ENCODE peak calls at places on chromosomes 5 and 9, in four cellular contexts. H is fibroblast of lung, Y is amygdala, M is ureter. Q is an unnamed sample.

GRCh38 chr9:125332527-125332926 is 70.9 kb downstream of the GAPVD1 start:
- DNase-seq in H (no peak), Y (no peak), M (no peak), Q (no peak)

GRCh38 chr5:135821061-135821781 is 13.2 kb upstream of the SLC25A48 start:
- DNase-seq in H (peak), Y (no peak), M (peak), Q (no peak)

GRCh38 chr5:144254552-144254951 is 83.9 kb downstream of the KCTD16 start:
- DNase-seq in H (no peak), Y (no peak), M (no peak), Q (no peak)

GRCh38 chr9:1050125-1050895 is at the start of gene DMRT2:
- DNase-seq in H (peak), Y (peak), M (peak), Q (peak)

GRCh38 chr5:34545164-34545563 is 111.0 kb upstream of the RAI14 start:
- DNase-seq in H (no peak), Y (no peak), M (no peak), Q (no peak)

GRCh38 chr5:96984506-96985192 is 48.8 kb downstream of the LNPEP start:
- DNase-seq in H (peak), Y (no peak), M (no peak), Q (no peak)

GRCh38 chr5:132426525-132427138 is 57.1 kb downstream of the SLC22A5 start:
- DNase-seq in H (peak), Y (no peak), M (peak), Q (no peak)

GRCh38 chr9:1216532-1216931 is 166.4 kb downstream of the DMRT2 start:
- DNase-seq in H (peak), Y (no peak), M (no peak), Q (no peak)

GRCh38 chr9:133257398-133258053 is 17.5 kb downstream of the ABO start:
- DNase-seq in H (no peak), Y (no peak), M (peak), Q (no peak)

GRCh38 chr5:72252008-72252407 is 68.0 kb downstream of the MRPS27 start:
- DNase-seq in H (no peak), Y (no peak), M (no peak), Q (no peak)

GRCh38 chr9:21852751-21853150 is 50.3 kb downstream of the MTAP start:
- DNase-seq in H (no peak), Y (no peak), M (no peak), Q (no peak)

GRCh38 chr9:90974007-90974406 is 172.4 kb downstream of the SYK start:
- DNase-seq in H (peak), Y (no peak), M (no peak), Q (no peak)

GRCh38 chr5:163758283-163758711 is 252.9 kb downstream of the MAT2B start:
- DNase-seq in H (peak), Y (no peak), M (no peak), Q (no peak)

GRCh38 chr9:114538241-114538640 is 33.0 kb upstream of the WHRN start:
- DNase-seq in H (no peak), Y (no peak), M (no peak), Q (no peak)

GRCh38 chr5:77928776-77929175 is 152.6 kb upstream of the TBCA start:
- DNase-seq in H (no peak), Y (no peak), M (no peak), Q (no peak)

GRCh38 chr5:35319231-35320002 is 89.1 kb upstream of the PRLR start:
- DNase-seq in H (peak), Y (peak), M (peak), Q (no peak)

GRCh38 chr9:113523421-113524141 is 60.1 kb downstream of the RGS3 start:
- DNase-seq in H (peak), Y (no peak), M (no peak), Q (peak)

GRCh38 chr9:34190996-34191892 is 12.4 kb downstream of the UBAP1 start:
- DNase-seq in H (peak), Y (no peak), M (no peak), Q (no peak)